ENCODE peak calls at places on chromosomes 6 and 20, in eight cellular contexts. G is left ventricle myocardium inferior, P is tibial artery, A is fibroblast of lung, Y is progenitor cell of endocrine pancreas, M is pancreas, V is A549, Q is H9. J is an unnamed sample.

GRCh38 chr6:106422551-106422950 is 62.0 kb downstream of the CRYBG1 start:
- DNase-seq in V (no peak), Y (no peak), P (no peak), A (no peak), M (no peak), Q (no peak), G (no peak), J (no peak)

GRCh38 chr6:63663147-63663877 is 27.7 kb downstream of the PHF3 start:
- DNase-seq in A (peak), P (no peak), Y (no peak), G (no peak), Q (no peak), V (peak), M (no peak), J (no peak)

GRCh38 chr6:87756858-87757257 is 54.8 kb upstream of the AKIRIN2 start:
- DNase-seq in M (no peak), V (peak), P (peak), Y (no peak), Q (no peak), A (peak), G (no peak), J (no peak)

GRCh38 chr20:45138451-45139300 is 14.4 kb upstream of the WFDC12 start:
- DNase-seq in P (no peak), M (peak), G (peak), Q (peak), V (peak), A (no peak), Y (peak), J (peak)

GRCh38 chr20:59095140-59095539 is 52.6 kb upstream of the PRELID3B start:
- DNase-seq in G (no peak), V (no peak), Y (no peak), A (no peak), Q (no peak), P (no peak), M (no peak), J (no peak)

GRCh38 chr6:816510-817084 is 123.7 kb upstream of the EXOC2 start:
- DNase-seq in P (no peak), Y (no peak), V (no peak), Q (no peak), M (no peak), G (no peak), A (no peak), J (no peak)

GRCh38 chr20:24987244-24987643 is 5.3 kb downstream of the APMAP start:
- DNase-seq in P (no peak), G (no peak), A (no peak), M (no peak), Y (no peak), Q (peak), V (no peak), J (no peak)

GRCh38 chr6:141830530-141830929 is 302.2 kb upstream of the GJE1 start:
- DNase-seq in V (no peak), Y (no peak), A (no peak), P (no peak), M (no peak), Q (no peak), G (no peak), J (no peak)

GRCh38 chr6:166297606-166298005 is 10.6 kb downstream of the PRR18 start:
- DNase-seq in Y (no peak), Q (no peak), G (no peak), M (no peak), V (no peak), P (no peak), A (no peak), J (no peak)

GRCh38 chr6:109772961-109773431 is 81.9 kb downstream of the FIG4 start:
- DNase-seq in Y (no peak), G (peak), P (no peak), M (no peak), Q (no peak), V (no peak), A (no peak), J (peak)

GRCh38 chr20:58852559-58853271 is at the start of gene GNAS:
- DNase-seq in M (peak), G (peak), Y (peak), A (peak), Q (peak), V (peak), P (no peak), J (peak)

DNA sequence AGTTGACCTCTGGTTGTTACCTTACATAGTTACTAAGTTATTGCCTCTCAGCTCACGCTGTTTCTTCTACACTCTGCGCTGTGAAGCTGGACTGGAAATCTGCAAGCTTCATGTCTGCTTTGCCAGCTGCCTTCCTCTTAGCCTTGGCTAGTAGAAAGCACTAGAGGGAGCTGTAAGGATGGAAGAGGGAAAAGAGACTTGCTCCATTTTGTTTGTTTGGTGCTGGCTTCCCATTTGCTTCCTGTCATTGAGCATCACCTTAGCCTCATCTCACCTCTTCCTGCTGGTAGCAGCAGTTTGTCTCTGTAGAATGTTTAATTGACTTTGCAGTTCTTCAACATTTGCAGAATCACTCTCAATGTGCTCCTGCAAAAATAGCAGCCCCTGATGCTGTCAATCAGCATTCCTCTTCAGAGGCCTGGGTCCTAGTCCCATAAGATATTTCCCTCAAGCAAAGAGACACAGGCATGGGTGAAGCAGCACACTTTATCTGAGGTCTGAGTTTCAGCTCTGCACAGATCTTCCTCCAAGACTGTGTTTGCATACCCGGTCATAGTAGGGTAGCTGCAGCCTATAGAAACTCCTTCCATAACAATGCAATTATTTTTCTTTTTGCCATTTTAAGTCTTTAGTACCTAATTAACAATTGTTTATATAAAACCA is 302.2 kb upstream of the EPHA7 start:
- DNase-seq in M (no peak), P (no peak), Q (peak), Y (no peak), V (peak), G (no peak), A (peak), J (no peak)
- TF ChIP-seq CTCF in M (peak), P (no peak), Q (peak), Y (peak), V (peak), G (peak), A (peak), J (no peak)

GRCh38 chr6:158389188-158389919 is 77.1 kb downstream of the TULP4 start:
- DNase-seq in P (no peak), V (no peak), M (no peak), A (no peak), Y (no peak), Q (no peak), G (no peak), J (no peak)

GRCh38 chr6:158388727-158389126 is 76.5 kb downstream of the TULP4 start:
- DNase-seq in P (no peak), A (no peak), Q (no peak), Y (no peak), M (no peak), G (no peak), V (no peak), J (no peak)

GRCh38 chr6:158384671-158385110 is 72.4 kb downstream of the TULP4 start:
- DNase-seq in Y (no peak), P (no peak), V (no peak), Q (no peak), M (no peak), G (no peak), A (no peak), J (no peak)

GRCh38 chr6:158387578-158387977 is 75.3 kb downstream of the TULP4 start:
- DNase-seq in V (no peak), M (no peak), P (no peak), Y (no peak), G (no peak), Q (no peak), A (no peak), J (no peak)

DNA sequence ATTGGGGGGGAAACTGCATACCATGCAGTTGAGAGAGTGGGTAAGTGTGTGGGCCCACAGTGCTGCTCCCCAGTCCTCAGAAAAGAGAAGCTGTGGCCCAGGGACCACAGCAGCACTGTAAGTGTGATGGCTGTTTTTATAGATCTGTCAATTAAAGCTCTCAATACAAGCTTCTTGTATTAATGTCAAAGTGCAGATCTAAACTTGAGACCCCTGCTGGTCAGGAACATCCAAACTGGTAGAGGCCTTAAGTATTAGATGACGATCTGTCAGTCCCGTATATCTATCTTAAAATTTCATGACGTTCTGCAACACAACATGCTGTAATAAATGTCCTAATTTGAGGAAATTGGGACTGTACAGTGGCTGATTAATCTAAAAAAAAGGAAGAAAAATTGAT is 74.8 kb downstream of the TULP4 start:
- DNase-seq in Y (no peak), M (no peak), P (no peak), Q (no peak), A (peak), V (peak), G (no peak), J (no peak)
- TF ChIP-seq CTCF in Y (peak), M (no peak), P (no peak), Q (peak), A (peak), V (no peak), G (no peak), J (no peak)

GRCh38 chr20:9051508-9051907 is 17.4 kb upstream of the PLCB4 start:
- DNase-seq in Q (no peak), A (peak), M (no peak), Y (no peak), G (no peak), P (no peak), V (peak), J (no peak)
- TF ChIP-seq CTCF in Q (no peak), A (no peak), M (no peak), Y (no peak), G (no peak), P (no peak), V (no peak), J (no peak)

DNA sequence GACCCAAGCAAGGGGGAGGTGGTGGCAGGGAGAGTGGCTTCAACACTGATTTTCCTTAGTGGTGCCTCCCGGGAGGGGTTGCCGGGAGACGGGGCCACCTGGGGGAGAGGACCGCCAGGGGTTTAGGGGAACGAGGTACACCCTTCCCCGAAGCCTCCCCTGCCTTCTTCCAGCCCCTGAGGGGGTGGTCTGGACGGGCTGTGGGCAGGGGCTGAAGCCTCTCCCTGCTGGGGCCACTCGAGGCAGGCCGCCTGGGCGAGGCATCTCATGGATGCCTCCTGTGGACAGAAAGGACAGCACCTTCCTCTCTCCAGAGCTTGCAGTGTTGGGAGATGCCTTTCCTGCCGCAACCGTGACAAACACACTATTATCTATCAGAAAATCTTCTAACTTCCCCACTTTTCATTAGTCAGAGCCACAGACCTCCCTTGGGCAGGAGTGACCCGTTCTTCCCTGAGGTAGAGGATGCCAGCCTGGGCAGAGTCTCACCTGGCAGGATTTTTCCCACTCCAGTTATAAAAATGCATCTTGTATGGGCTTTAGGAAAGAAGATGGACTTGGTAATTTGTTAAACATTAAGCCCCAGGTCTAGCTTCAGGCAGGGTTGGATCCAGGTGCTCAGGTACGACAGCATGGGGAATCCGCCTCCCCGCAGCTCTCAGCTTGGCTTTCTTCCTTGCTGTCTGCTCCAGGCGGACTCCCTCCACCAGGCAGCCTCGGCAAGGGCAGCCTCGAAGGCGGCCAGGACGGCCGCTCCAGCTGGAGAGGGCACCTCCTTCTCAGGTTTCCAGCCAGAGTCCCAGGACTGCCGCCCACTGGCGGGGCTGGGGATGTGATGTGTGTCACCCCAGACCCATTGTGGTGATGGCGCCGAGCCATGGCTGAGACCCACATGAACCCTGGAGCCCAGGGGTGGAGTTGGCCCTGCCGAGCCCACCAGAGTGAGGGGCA is 11.0 kb downstream of the HRH3 start:
- DNase-seq in A (no peak), P (no peak), Q (peak), V (peak), G (no peak), M (peak), Y (no peak), J (no peak)
- TF ChIP-seq CTCF in A (no peak), P (no peak), Q (peak), V (peak), G (no peak), M (no peak), Y (no peak), J (no peak)

GRCh38 chr20:17858450-17859001 is 110.1 kb downstream of the SNX5 start:
- DNase-seq in Y (no peak), P (no peak), M (no peak), G (no peak), A (no peak), Q (no peak), V (no peak), J (no peak)

GRCh38 chr20:17862171-17862570 is 106.4 kb downstream of the SNX5 start:
- DNase-seq in V (no peak), G (no peak), A (no peak), M (no peak), Y (no peak), Q (no peak), P (no peak), J (no peak)

GRCh38 chr20:17859616-17860232 is 108.9 kb downstream of the SNX5 start:
- DNase-seq in Y (no peak), G (peak), V (no peak), P (no peak), M (no peak), A (no peak), Q (peak), J (peak)

GRCh38 chr20:17859002-17859615 is 109.5 kb downstream of the SNX5 start:
- DNase-seq in G (no peak), Q (peak), A (no peak), M (no peak), P (no peak), Y (no peak), V (no peak), J (no peak)

GRCh38 chr20:17860306-17861197 is 108.0 kb downstream of the SNX5 start:
- DNase-seq in V (no peak), G (no peak), Q (no peak), A (no peak), P (no peak), Y (no peak), M (no peak), J (no peak)
- TF ChIP-seq CTCF in V (no peak), G (no peak), Q (no peak), A (no peak), P (no peak), Y (no peak), M (no peak), J (no peak)